ENCODE peak calls at places on chromosomes 6 and 20, in ten cellular contexts. H, S, I, G, B, P, D, T, L and V are unnamed samples.

GRCh38 chr6:97866616-97867015 is 583.6 kb upstream of the MMS22L start:
- DNase-seq in P (no peak), L (no peak), T (no peak), H (no peak), D (no peak), S (no peak), G (no peak), B (no peak), I (no peak), V (no peak)

GRCh38 chr6:56693988-56694387 is 51.3 kb upstream of the DST start:
- DNase-seq in L (no peak), H (no peak), T (peak), D (no peak), P (no peak), S (no peak), I (no peak), G (no peak), B (no peak), V (no peak)

GRCh38 chr20:4434681-4435080 is 287.0 kb upstream of the PRND start:
- DNase-seq in D (no peak), P (peak), H (no peak), T (no peak), S (no peak), I (no peak), B (no peak), L (no peak), G (no peak), V (no peak)

GRCh38 chr6:105191351-105191750 is 11.5 kb upstream of the POPDC3 start:
- DNase-seq in H (no peak), G (no peak), L (no peak), T (peak), S (no peak), I (no peak), B (no peak), D (no peak), P (no peak), V (no peak)

GRCh38 chr6:154909821-154910220 is 85.3 kb upstream of the TIAM2 start:
- DNase-seq in I (no peak), L (no peak), G (no peak), T (no peak), B (peak), H (no peak), D (no peak), S (no peak), P (no peak), V (no peak)

GRCh38 chr20:62739581-62740285 is 31.1 kb downstream of the NTSR1 start:
- DNase-seq in D (peak), I (no peak), G (no peak), H (no peak), B (no peak), T (no peak), L (peak), P (peak), S (no peak), V (no peak)

GRCh38 chr20:60249436-60249835 is 291.2 kb downstream of the CDH26 start:
- DNase-seq in L (no peak), I (no peak), P (peak), D (no peak), G (no peak), S (no peak), B (no peak), H (no peak), T (no peak), V (no peak)

GRCh38 chr20:54073288-54073687 is 2.9 kb upstream of the BCAS1 start:
- DNase-seq in L (no peak), S (no peak), T (no peak), P (no peak), I (no peak), B (no peak), G (no peak), D (no peak), H (no peak), V (no peak)

GRCh38 chr20:39605908-39606307 is 643.8 kb downstream of the DHX35 start:
- DNase-seq in D (no peak), G (no peak), P (no peak), H (no peak), S (no peak), T (no peak), I (no peak), B (no peak), L (no peak), V (no peak)

GRCh38 chr6:13725570-13725969 is 13.9 kb upstream of the RANBP9 start:
- DNase-seq in G (no peak), I (no peak), B (no peak), L (no peak), P (peak), T (no peak), H (no peak), D (no peak), S (no peak), V (no peak)

GRCh38 chr6:70166088-70166958 is 136.6 kb downstream of the COL9A1 start:
- DNase-seq in G (peak), H (peak), D (peak), B (peak), I (peak), T (peak), P (peak), L (peak), S (peak), V (peak)

GRCh38 chr20:36835453-36836198 is 40.3 kb upstream of the TLDC2 start:
- DNase-seq in T (peak), B (peak), L (peak), G (peak), D (peak), I (peak), P (peak), S (peak), H (peak), V (peak)

GRCh38 chr20:51826372-51826771 is 24.1 kb upstream of the SALL4 start:
- DNase-seq in B (no peak), T (no peak), G (peak), P (no peak), H (no peak), S (peak), D (no peak), L (no peak), I (no peak), V (no peak)

GRCh38 chr20:60003776-60004175 is 45.6 kb downstream of the CDH26 start:
- DNase-seq in H (no peak), S (no peak), T (no peak), I (no peak), G (no peak), B (no peak), D (no peak), P (no peak), L (no peak), V (no peak)

GRCh38 chr6:126040826-126041225 is 54.5 kb downstream of the TRMT11 start:
- DNase-seq in S (no peak), I (no peak), T (peak), D (no peak), B (no peak), L (no peak), P (peak), G (no peak), H (no peak), V (no peak)

GRCh38 chr6:142187209-142187608 is 40.1 kb downstream of the VTA1 start:
- DNase-seq in S (no peak), P (no peak), D (peak), T (peak), I (no peak), B (no peak), H (no peak), G (no peak), L (no peak), V (no peak)

GRCh38 chr6:139370047-139370706 is 4.3 kb downstream of the CITED2 start:
- DNase-seq in S (no peak), T (no peak), G (peak), D (no peak), L (no peak), P (peak), I (no peak), H (no peak), B (no peak), V (peak)

GRCh38 chr6:154447929-154448328 is 62.6 kb downstream of the CNKSR3 start:
- DNase-seq in T (peak), P (no peak), I (no peak), L (no peak), G (no peak), D (no peak), S (no peak), B (no peak), H (no peak), V (no peak)

GRCh38 chr6:100084301-100085161 is 90.5 kb upstream of the MCHR2 start:
- DNase-seq in T (no peak), G (no peak), D (no peak), S (no peak), H (no peak), P (peak), B (no peak), I (no peak), L (no peak), V (no peak)

GRCh38 chr20:59455392-59456341 is 148.7 kb upstream of the PHACTR3 start:
- DNase-seq in B (peak), P (no peak), I (peak), T (peak), H (peak), L (no peak), D (peak), G (no peak), S (peak), V (peak)

GRCh38 chr6:64838726-64839125 is 868.3 kb downstream of the EYS start:
- DNase-seq in P (no peak), T (peak), B (no peak), I (no peak), G (no peak), S (no peak), L (no peak), H (no peak), D (no peak), V (no peak)

GRCh38 chr20:35891375-35891774 is 62.9 kb downstream of the SCAND1 start:
- DNase-seq in L (no peak), S (no peak), T (no peak), I (no peak), G (no peak), D (no peak), H (no peak), B (no peak), P (peak), V (no peak)

GRCh38 chr6:41373919-41374617 is 38.7 kb downstream of the NCR2 start:
- DNase-seq in B (no peak), P (no peak), S (peak), H (no peak), T (no peak), G (no peak), L (no peak), I (peak), D (no peak), V (peak)

GRCh38 chr6:108497883-108498282 is 62.8 kb upstream of the FOXO3 start:
- DNase-seq in H (peak), D (no peak), L (no peak), P (peak), I (peak), S (peak), G (peak), B (peak), T (peak), V (peak)

GRCh38 chr6:33124525-33124901 is 48.7 kb downstream of the HLA-DPB1 start:
- DNase-seq in I (no peak), H (no peak), T (no peak), G (no peak), B (no peak), P (no peak), D (no peak), S (no peak), L (no peak), V (no peak)

GRCh38 chr6:33126101-33126714 is 50.4 kb downstream of the HLA-DPB1 start:
- DNase-seq in L (peak), P (peak), B (peak), S (peak), D (peak), H (peak), G (peak), I (peak), T (peak), V (peak)

GRCh38 chr6:33123732-33124524 is 48.1 kb downstream of the HLA-DPB1 start:
- DNase-seq in S (peak), D (no peak), I (no peak), P (no peak), T (no peak), G (peak), L (no peak), H (no peak), B (peak), V (peak)

GRCh38 chr6:33123181-33123580 is 47.4 kb downstream of the HLA-DPB1 start:
- DNase-seq in L (no peak), I (no peak), H (no peak), T (no peak), G (no peak), P (no peak), S (no peak), B (no peak), D (no peak), V (no peak)

GRCh38 chr6:33124947-33125346 is 49.2 kb downstream of the HLA-DPB1 start:
- DNase-seq in P (no peak), G (no peak), D (no peak), S (no peak), I (no peak), L (no peak), B (no peak), H (no peak), T (no peak), V (no peak)
- TF ChIP-seq CTCF in P (no peak), G (no peak), D (no peak), S (no peak), I (no peak), L (no peak), B (no peak), H (no peak), T (no peak), V (no peak)

DNA sequence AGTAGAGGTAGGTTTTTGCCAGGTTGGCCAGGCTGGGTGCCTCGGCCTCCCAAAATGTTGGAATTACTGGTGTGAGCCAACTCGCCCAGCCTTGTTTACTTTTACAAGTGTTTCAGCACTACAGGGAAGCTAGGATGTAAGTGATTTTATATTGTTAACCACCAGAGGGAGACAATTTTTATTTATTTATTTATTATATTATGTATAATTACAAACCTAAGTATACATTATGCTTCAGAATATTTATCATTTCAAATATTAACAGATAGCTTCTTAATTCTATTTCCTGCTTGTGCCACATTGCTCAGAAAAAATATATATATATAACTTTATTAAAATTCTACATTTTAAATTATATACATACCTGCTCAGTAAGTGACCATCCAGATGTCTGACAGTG is 9.8 kb downstream of the MMUT start:
- DNase-seq in I (no peak), G (peak), H (no peak), D (no peak), B (no peak), S (no peak), P (no peak), T (peak), L (no peak), V (no peak)
- TF ChIP-seq CTCF in I (peak), G (no peak), H (no peak), D (peak), B (peak), S (no peak), P (peak), T (no peak), L (peak), V (peak)

DNA sequence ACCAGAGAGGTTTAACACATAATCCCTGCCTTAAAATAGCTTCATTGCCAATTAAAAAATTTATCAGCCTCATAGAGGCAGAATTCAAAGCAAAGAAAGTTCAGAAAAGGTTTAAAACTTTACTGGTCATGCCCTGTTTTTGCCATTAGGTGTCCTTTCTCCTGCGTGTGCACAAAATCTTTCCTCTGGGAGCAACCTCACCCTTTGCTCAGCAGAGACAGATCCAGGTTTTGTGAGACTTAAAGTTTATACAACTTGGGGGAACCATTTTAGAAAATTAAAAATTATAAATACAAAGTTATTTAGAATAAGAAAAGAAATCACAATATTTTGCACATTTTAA is 41.8 kb upstream of the SLC22A16 start:
- DNase-seq in G (no peak), S (no peak), T (no peak), I (no peak), H (no peak), P (peak), B (no peak), L (no peak), D (no peak), V (no peak)
- TF ChIP-seq CTCF in G (peak), S (peak), T (peak), I (peak), H (no peak), P (peak), B (peak), L (no peak), D (peak), V (peak)

DNA sequence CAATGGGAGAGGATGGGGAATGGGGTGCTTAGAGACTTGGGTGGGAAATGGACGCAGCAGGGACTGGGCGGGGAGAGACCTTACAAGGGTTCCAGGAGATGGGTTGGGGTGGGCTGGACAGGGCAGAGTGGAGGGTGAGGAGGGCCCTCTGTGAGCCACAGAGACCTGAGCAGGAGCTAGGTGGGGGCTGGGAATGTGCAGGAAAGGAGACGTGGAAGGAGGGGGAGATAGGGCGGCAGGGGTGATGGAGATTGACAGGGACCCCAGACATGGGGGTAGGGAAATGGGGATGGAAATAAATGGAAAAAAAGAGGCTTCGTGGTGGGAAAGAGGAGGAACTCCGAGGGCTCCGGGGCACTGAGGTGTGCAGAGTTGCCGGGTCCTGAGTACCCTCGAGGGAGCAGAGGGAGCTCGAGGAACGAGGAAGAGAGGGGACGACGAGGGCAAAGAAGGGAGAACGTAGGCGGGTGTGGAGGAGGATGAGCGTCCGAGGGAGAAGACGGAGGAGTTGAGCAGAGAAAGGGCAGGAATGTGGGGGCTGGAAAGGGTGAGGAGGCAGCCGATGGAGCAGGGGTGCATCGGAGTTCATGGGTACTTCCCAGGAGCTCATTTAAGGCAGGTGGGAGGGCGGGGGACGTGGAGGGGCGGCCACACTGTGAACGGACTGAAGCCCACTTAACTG is 2.1 kb upstream of the CTCFL start:
- DNase-seq in B (no peak), I (no peak), S (no peak), D (no peak), T (no peak), P (no peak), G (no peak), L (no peak), H (no peak), V (peak)
- TF ChIP-seq CTCF in B (no peak), I (no peak), S (no peak), D (no peak), T (no peak), P (no peak), G (no peak), L (no peak), H (no peak), V (no peak)

DNA sequence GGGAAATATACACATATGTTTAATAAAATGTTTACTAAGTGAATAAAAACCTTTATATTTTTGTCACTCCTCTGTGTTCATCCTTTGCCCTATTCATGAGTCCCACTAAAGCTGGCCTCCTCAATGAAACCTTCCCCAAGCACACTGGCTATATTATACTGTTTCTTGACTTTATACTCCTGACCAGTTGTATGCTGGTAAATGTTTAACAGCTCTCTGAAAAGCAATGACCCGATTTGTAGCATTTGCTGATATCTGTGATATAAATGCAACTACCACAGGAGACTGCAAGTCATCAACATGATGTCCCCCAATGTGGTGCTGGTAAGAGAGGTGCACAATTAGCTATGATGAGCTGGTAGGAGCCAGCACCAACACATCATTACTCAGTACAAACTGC is 64.5 kb upstream of the MCM9 start:
- DNase-seq in I (no peak), T (no peak), H (no peak), S (no peak), L (no peak), B (no peak), P (no peak), D (no peak), G (no peak), V (no peak)
- TF ChIP-seq CTCF in I (no peak), T (no peak), H (no peak), S (no peak), L (no peak), B (no peak), P (no peak), D (no peak), G (no peak), V (no peak)

GRCh38 chr6:33792990-33793389 is 4.1 kb upstream of the LEMD2 start:
- DNase-seq in D (no peak), P (no peak), I (no peak), H (no peak), L (no peak), S (no peak), G (no peak), B (no peak), T (no peak), V (no peak)
- TF ChIP-seq CTCF in D (no peak), P (no peak), I (no peak), H (no peak), L (no peak), S (no peak), G (no peak), B (no peak), T (no peak), V (no peak)

GRCh38 chr6:11413728-11414127 is 123.8 kb upstream of the TMEM170B start:
- DNase-seq in P (peak), L (no peak), I (no peak), G (no peak), H (no peak), D (no peak), T (no peak), S (no peak), B (no peak), V (no peak)
- TF ChIP-seq CTCF in P (no peak), L (no peak), I (no peak), G (no peak), H (no peak), D (no peak), T (no peak), S (no peak), B (no peak), V (no peak)

GRCh38 chr6:168050861-168051586 is 28.0 kb downstream of the FRMD1 start:
- DNase-seq in D (no peak), H (no peak), G (no peak), T (no peak), B (no peak), L (peak), S (no peak), P (no peak), I (peak), V (no peak)
- TF ChIP-seq CTCF in D (peak), H (no peak), G (no peak), T (peak), B (no peak), L (peak), S (no peak), P (no peak), I (no peak), V (no peak)

DNA sequence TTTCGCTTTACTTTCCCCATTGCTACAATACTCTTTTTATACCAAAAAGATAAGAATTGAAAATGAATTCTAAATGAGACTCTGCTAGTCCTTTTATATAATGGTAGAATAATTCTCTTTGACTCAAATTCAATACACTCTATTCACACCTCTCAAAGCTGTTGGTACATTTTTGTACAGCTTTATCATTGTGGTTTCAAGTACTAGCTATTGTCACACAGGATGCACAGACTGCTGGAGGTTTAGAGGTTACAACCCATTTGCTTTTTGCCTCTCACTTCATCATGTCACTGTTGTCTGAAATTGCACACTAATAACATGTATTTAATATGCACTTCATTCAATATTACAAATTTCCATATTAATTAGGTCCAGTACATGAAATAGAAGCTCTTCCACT is 442.2 kb upstream of the ARID1B start:
- DNase-seq in L (no peak), I (no peak), P (no peak), S (no peak), D (no peak), T (no peak), H (no peak), G (no peak), B (no peak), V (no peak)
- TF ChIP-seq CTCF in L (no peak), I (no peak), P (no peak), S (no peak), D (no peak), T (no peak), H (no peak), G (no peak), B (no peak), V (no peak)